ENCODE peak calls at places on chromosomes 5 and 9, in six cellular contexts. One of them, this sample, is unnamed.

GRCh38 chr5:174482549-174482948 is 241.8 kb upstream of the MSX2 start:
- DNase-seq in psoas muscle: no peak
- DNase-seq in OCI-LY7: no peak
- DNase-seq in CD4-positive, CD25-positive, alpha-beta regulatory T cell: no peak
- DNase-seq in IMR-90: no peak
- DNase-seq in GM23338: no peak
- DNase-seq in this sample: no peak

GRCh38 chr9:124505006-124505900 is 1.9 kb downstream of the NR5A1 start:
- DNase-seq in GM23338: peak; percentile 62
- DNase-seq in IMR-90: no peak
- DNase-seq in psoas muscle: no peak
- DNase-seq in OCI-LY7: no peak
- DNase-seq in CD4-positive, CD25-positive, alpha-beta regulatory T cell: no peak
- DNase-seq in this sample: no peak

GRCh38 chr5:147341382-147341781 is 106.6 kb downstream of the STK32A start:
- DNase-seq in IMR-90: no peak
- DNase-seq in GM23338: no peak
- DNase-seq in CD4-positive, CD25-positive, alpha-beta regulatory T cell: no peak
- DNase-seq in psoas muscle: no peak
- DNase-seq in OCI-LY7: no peak
- DNase-seq in this sample: no peak

GRCh38 chr9:5553211-5553610 is 42.9 kb downstream of the PDCD1LG2 start:
- DNase-seq in IMR-90: peak; percentile 89
- DNase-seq in OCI-LY7: no peak
- DNase-seq in CD4-positive, CD25-positive, alpha-beta regulatory T cell: no peak
- DNase-seq in GM23338: no peak
- DNase-seq in psoas muscle: no peak
- DNase-seq in this sample: no peak

GRCh38 chr9:72478993-72479392 is 42.4 kb upstream of the TMC1 start:
- DNase-seq in IMR-90: peak; percentile 69
- DNase-seq in GM23338: no peak
- DNase-seq in OCI-LY7: no peak
- DNase-seq in CD4-positive, CD25-positive, alpha-beta regulatory T cell: no peak
- DNase-seq in psoas muscle: no peak
- DNase-seq in this sample: no peak

GRCh38 chr9:134872482-134873231 is 8.0 kb upstream of the FCN2 start:
- DNase-seq in OCI-LY7: peak; percentile 24
- DNase-seq in CD4-positive, CD25-positive, alpha-beta regulatory T cell: no peak
- DNase-seq in GM23338: no peak
- DNase-seq in psoas muscle: no peak
- DNase-seq in IMR-90: no peak
- DNase-seq in this sample: no peak

GRCh38 chr5:131164161-131164930 is 710 bp downstream of the HINT1 start:
- DNase-seq in IMR-90: peak; percentile 84
- DNase-seq in GM23338: peak; percentile 75
- DNase-seq in psoas muscle: peak; percentile 80
- DNase-seq in CD4-positive, CD25-positive, alpha-beta regulatory T cell: peak; percentile 76
- DNase-seq in OCI-LY7: peak; percentile 86
- DNase-seq in this sample: peak; percentile 69

GRCh38 chr5:150306775-150307174 is 4.1 kb upstream of the ARSI start:
- DNase-seq in psoas muscle: no peak
- DNase-seq in OCI-LY7: no peak
- DNase-seq in CD4-positive, CD25-positive, alpha-beta regulatory T cell: no peak
- DNase-seq in GM23338: no peak
- DNase-seq in IMR-90: no peak
- DNase-seq in this sample: no peak

GRCh38 chr9:13942695-13943094 is 371.2 kb downstream of the NFIB start:
- DNase-seq in OCI-LY7: no peak
- DNase-seq in IMR-90: peak; percentile 98
- DNase-seq in CD4-positive, CD25-positive, alpha-beta regulatory T cell: no peak
- DNase-seq in psoas muscle: peak; percentile 15
- DNase-seq in GM23338: no peak
- DNase-seq in this sample: no peak

GRCh38 chr9:113589407-113589806 is 125.9 kb downstream of the RGS3 start:
- DNase-seq in OCI-LY7: no peak
- DNase-seq in psoas muscle: no peak
- DNase-seq in CD4-positive, CD25-positive, alpha-beta regulatory T cell: no peak
- DNase-seq in IMR-90: no peak
- DNase-seq in GM23338: no peak
- DNase-seq in this sample: no peak

GRCh38 chr9:113588936-113589335 is 125.4 kb downstream of the RGS3 start:
- DNase-seq in GM23338: no peak
- DNase-seq in CD4-positive, CD25-positive, alpha-beta regulatory T cell: no peak
- DNase-seq in psoas muscle: no peak
- DNase-seq in IMR-90: no peak
- DNase-seq in OCI-LY7: no peak
- DNase-seq in this sample: no peak

GRCh38 chr9:113589890-113590289 is 126.4 kb downstream of the RGS3 start:
- DNase-seq in GM23338: no peak
- DNase-seq in psoas muscle: no peak
- DNase-seq in IMR-90: peak; percentile 66
- DNase-seq in OCI-LY7: peak; percentile 52
- DNase-seq in CD4-positive, CD25-positive, alpha-beta regulatory T cell: no peak
- DNase-seq in this sample: no peak

GRCh38 chr9:113587471-113588031 is 124.0 kb downstream of the RGS3 start:
- DNase-seq in GM23338: peak; percentile 65
- DNase-seq in IMR-90: peak; percentile 38
- DNase-seq in psoas muscle: no peak
- DNase-seq in CD4-positive, CD25-positive, alpha-beta regulatory T cell: no peak
- DNase-seq in OCI-LY7: peak; percentile 57
- DNase-seq in this sample: peak; percentile 75

GRCh38 chr9:113588242-113588810 is 124.8 kb downstream of the RGS3 start:
- DNase-seq in IMR-90: no peak
- DNase-seq in OCI-LY7: no peak
- DNase-seq in CD4-positive, CD25-positive, alpha-beta regulatory T cell: no peak
- DNase-seq in psoas muscle: no peak
- DNase-seq in GM23338: no peak
- DNase-seq in this sample: no peak
- H3K4me1 ChIP-seq in IMR-90: no peaks in the 10 kb centered on the region
- H3K4me1 ChIP-seq in OCI-LY7: peaks cover 10% of the 10 kb centered on the region
- H3K4me1 ChIP-seq in CD4-positive, CD25-positive, alpha-beta regulatory T cell: peaks cover 7% of the 10 kb centered on the region
- H3K4me1 ChIP-seq in psoas muscle: peaks cover 13% of the 10 kb centered on the region
- H3K4me1 ChIP-seq in GM23338: peaks cover 15% of the 10 kb centered on the region
- H3K4me1 ChIP-seq in this sample: no peaks in the 10 kb centered on the region

GRCh38 chr5:68265822-68266395 is 50.4 kb downstream of the PIK3R1 start:
- DNase-seq in IMR-90: peak; percentile 23
- DNase-seq in GM23338: no peak
- DNase-seq in psoas muscle: no peak
- DNase-seq in CD4-positive, CD25-positive, alpha-beta regulatory T cell: no peak
- DNase-seq in OCI-LY7: no peak
- DNase-seq in this sample: no peak
- H3K4me1 ChIP-seq in IMR-90: peaks cover 19% of the 10 kb centered on the region
- H3K4me1 ChIP-seq in GM23338: no peaks in the 10 kb centered on the region
- H3K4me1 ChIP-seq in psoas muscle: peaks cover 87% of the 10 kb centered on the region
- H3K4me1 ChIP-seq in CD4-positive, CD25-positive, alpha-beta regulatory T cell: peaks cover 80% of the 10 kb centered on the region
- H3K4me1 ChIP-seq in OCI-LY7: no peaks in the 10 kb centered on the region
- H3K4me1 ChIP-seq in this sample: no peaks in the 10 kb centered on the region

GRCh38 chr9:93091056-93091452 is 5.0 kb upstream of the CARD19 start:
- DNase-seq in IMR-90: no peak
- DNase-seq in GM23338: no peak
- DNase-seq in OCI-LY7: no peak
- DNase-seq in psoas muscle: no peak
- DNase-seq in CD4-positive, CD25-positive, alpha-beta regulatory T cell: no peak
- DNase-seq in this sample: peak; percentile 9
- H3K4me1 ChIP-seq in IMR-90: peaks cover 7% of the 10 kb centered on the region
- H3K4me1 ChIP-seq in GM23338: peaks cover 3% of the 10 kb centered on the region
- H3K4me1 ChIP-seq in OCI-LY7: peaks cover 51% of the 10 kb centered on the region
- H3K4me1 ChIP-seq in psoas muscle: no peaks in the 10 kb centered on the region
- H3K4me1 ChIP-seq in CD4-positive, CD25-positive, alpha-beta regulatory T cell: peaks cover 30% of the 10 kb centered on the region
- H3K4me1 ChIP-seq in this sample: no peaks in the 10 kb centered on the region

GRCh38 chr9:123361731-123362560 is 5.9 kb downstream of the CRB2 start:
- DNase-seq in CD4-positive, CD25-positive, alpha-beta regulatory T cell: no peak
- DNase-seq in OCI-LY7: no peak
- DNase-seq in GM23338: no peak
- DNase-seq in IMR-90: no peak
- DNase-seq in psoas muscle: no peak
- DNase-seq in this sample: no peak

GRCh38 chr9:123361086-123361730 is 5.2 kb downstream of the CRB2 start:
- DNase-seq in psoas muscle: no peak
- DNase-seq in IMR-90: no peak
- DNase-seq in GM23338: no peak
- DNase-seq in CD4-positive, CD25-positive, alpha-beta regulatory T cell: no peak
- DNase-seq in OCI-LY7: no peak
- DNase-seq in this sample: no peak

GRCh38 chr9:123359546-123359945 is 3.5 kb downstream of the CRB2 start:
- DNase-seq in psoas muscle: no peak
- DNase-seq in IMR-90: no peak
- DNase-seq in GM23338: no peak
- DNase-seq in OCI-LY7: no peak
- DNase-seq in CD4-positive, CD25-positive, alpha-beta regulatory T cell: no peak
- DNase-seq in this sample: no peak

GRCh38 chr9:123359106-123359505 is 3.1 kb downstream of the CRB2 start:
- DNase-seq in CD4-positive, CD25-positive, alpha-beta regulatory T cell: no peak
- DNase-seq in GM23338: no peak
- DNase-seq in OCI-LY7: no peak
- DNase-seq in IMR-90: no peak
- DNase-seq in psoas muscle: no peak
- DNase-seq in this sample: no peak

GRCh38 chr9:123360161-123361085 is 4.4 kb downstream of the CRB2 start:
- DNase-seq in psoas muscle: no peak
- DNase-seq in IMR-90: no peak
- DNase-seq in CD4-positive, CD25-positive, alpha-beta regulatory T cell: no peak
- DNase-seq in OCI-LY7: peak; percentile 50
- DNase-seq in GM23338: peak; percentile 97
- DNase-seq in this sample: no peak
- H3K4me1 ChIP-seq in psoas muscle: no peaks in the 10 kb centered on the region
- H3K4me1 ChIP-seq in IMR-90: peaks cover 11% of the 10 kb centered on the region
- H3K4me1 ChIP-seq in CD4-positive, CD25-positive, alpha-beta regulatory T cell: no peaks in the 10 kb centered on the region
- H3K4me1 ChIP-seq in OCI-LY7: peaks cover 21% of the 10 kb centered on the region
- H3K4me1 ChIP-seq in GM23338: peaks cover 52% of the 10 kb centered on the region
- H3K4me1 ChIP-seq in this sample: no peaks in the 10 kb centered on the region

DNA sequence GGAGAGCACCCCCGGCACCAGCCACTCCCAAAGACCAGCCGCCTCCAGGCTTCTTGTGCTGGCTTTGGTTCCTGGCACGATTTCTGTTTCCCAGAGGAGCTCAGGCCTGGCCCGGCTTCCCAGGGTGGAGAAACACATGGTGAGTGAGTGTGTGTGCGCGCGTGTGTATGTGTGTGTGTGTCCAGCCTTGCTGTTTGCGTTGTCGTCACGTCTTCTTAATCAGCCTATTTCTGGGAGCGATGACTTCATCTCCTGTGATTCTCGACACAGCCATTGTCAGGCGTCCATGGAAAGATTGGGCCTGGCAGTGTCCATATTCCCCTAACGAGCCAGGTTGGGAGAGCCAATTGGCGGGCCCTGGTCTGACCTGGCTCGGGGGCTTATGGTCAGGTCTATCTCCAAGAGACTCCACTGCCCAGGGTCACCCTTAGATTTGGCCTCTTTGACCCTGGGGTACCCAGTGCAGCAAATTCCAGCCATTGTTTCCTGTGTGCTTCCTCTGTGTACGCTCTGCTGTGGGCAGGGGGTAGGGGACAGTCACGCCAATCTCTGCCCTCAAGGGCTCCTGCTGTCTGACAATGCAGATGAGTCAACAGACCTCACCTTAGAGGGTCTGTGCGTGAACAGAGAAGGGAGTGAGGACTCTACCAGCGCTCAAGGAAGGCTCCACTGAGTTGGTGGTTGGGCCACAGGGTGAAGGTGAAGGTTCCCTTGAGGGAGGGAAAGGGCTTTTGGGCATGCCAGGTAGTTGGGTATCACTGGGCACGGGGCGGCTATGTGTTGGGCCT is 73.8 kb downstream of the DAB2IP start:
- DNase-seq in OCI-LY7: no peak
- DNase-seq in psoas muscle: peak; percentile 94
- DNase-seq in GM23338: no peak
- DNase-seq in CD4-positive, CD25-positive, alpha-beta regulatory T cell: no peak
- DNase-seq in IMR-90: peak; percentile 100
- DNase-seq in this sample: peak; percentile 98
- H3K4me1 ChIP-seq in OCI-LY7: peaks cover 22% of the 10 kb centered on the region
- H3K4me1 ChIP-seq in psoas muscle: peaks cover 90% of the 10 kb centered on the region
- H3K4me1 ChIP-seq in GM23338: peaks cover 25% of the 10 kb centered on the region
- H3K4me1 ChIP-seq in CD4-positive, CD25-positive, alpha-beta regulatory T cell: no peaks in the 10 kb centered on the region
- H3K4me1 ChIP-seq in IMR-90: peaks cover 46% of the 10 kb centered on the region
- H3K4me1 ChIP-seq in this sample: no peaks in the 10 kb centered on the region

GRCh38 chr9:2320126-2320525 is 301.5 kb upstream of the VLDLR start:
- DNase-seq in GM23338: no peak
- DNase-seq in psoas muscle: no peak
- DNase-seq in IMR-90: peak; percentile 67
- DNase-seq in CD4-positive, CD25-positive, alpha-beta regulatory T cell: no peak
- DNase-seq in OCI-LY7: no peak
- DNase-seq in this sample: no peak
- H3K4me1 ChIP-seq in GM23338: no peaks in the 10 kb centered on the region
- H3K4me1 ChIP-seq in psoas muscle: no peaks in the 10 kb centered on the region
- H3K4me1 ChIP-seq in IMR-90: no peaks in the 10 kb centered on the region
- H3K4me1 ChIP-seq in CD4-positive, CD25-positive, alpha-beta regulatory T cell: no peaks in the 10 kb centered on the region
- H3K4me1 ChIP-seq in OCI-LY7: no peaks in the 10 kb centered on the region
- H3K4me1 ChIP-seq in this sample: no peaks in the 10 kb centered on the region

DNA sequence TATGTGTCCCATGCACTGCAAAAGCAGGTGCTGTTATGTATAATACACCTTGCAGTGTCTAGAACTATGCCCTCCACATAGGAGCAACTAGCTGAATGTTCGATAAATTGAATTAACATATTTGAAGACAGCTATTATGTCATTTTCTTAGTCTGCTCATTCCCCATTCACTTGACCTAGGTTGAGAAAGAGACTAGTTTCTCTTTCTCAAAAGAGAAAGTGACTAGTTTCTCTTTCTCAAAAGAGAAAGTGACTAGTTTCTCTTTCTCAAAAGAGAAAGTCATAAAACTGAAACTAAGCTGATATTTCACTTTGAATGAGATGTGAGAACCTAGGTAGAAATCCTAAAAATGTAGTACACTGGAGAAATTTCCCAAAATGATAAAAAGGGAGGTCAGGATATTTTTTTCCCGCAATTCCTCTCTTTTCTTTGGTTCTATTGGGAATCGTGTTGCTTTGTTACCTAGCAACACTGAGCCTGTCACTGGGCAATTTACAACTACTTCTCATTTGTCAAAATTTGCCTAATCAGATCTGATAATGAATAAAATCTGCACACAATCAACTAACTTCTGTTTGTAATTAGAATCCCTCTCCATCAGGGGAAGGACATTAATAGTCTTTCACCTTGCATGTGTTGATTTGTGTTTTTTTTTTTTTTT is 132.0 kb upstream of the GRIA1 start:
- DNase-seq in OCI-LY7: no peak
- DNase-seq in psoas muscle: no peak
- DNase-seq in GM23338: no peak
- DNase-seq in IMR-90: no peak
- DNase-seq in CD4-positive, CD25-positive, alpha-beta regulatory T cell: no peak
- DNase-seq in this sample: no peak
- H3K4me1 ChIP-seq in OCI-LY7: no peaks in the 10 kb centered on the region
- H3K4me1 ChIP-seq in psoas muscle: no peaks in the 10 kb centered on the region
- H3K4me1 ChIP-seq in GM23338: no peaks in the 10 kb centered on the region
- H3K4me1 ChIP-seq in IMR-90: no peaks in the 10 kb centered on the region
- H3K4me1 ChIP-seq in CD4-positive, CD25-positive, alpha-beta regulatory T cell: no peaks in the 10 kb centered on the region
- H3K4me1 ChIP-seq in this sample: no peaks in the 10 kb centered on the region

GRCh38 chr9:126879288-126879687 is 18.8 kb downstream of the ZBTB34 start:
- DNase-seq in psoas muscle: no peak
- DNase-seq in CD4-positive, CD25-positive, alpha-beta regulatory T cell: no peak
- DNase-seq in GM23338: no peak
- DNase-seq in OCI-LY7: no peak
- DNase-seq in IMR-90: no peak
- DNase-seq in this sample: no peak
- H3K4me1 ChIP-seq in psoas muscle: peaks cover 38% of the 10 kb centered on the region
- H3K4me1 ChIP-seq in CD4-positive, CD25-positive, alpha-beta regulatory T cell: no peaks in the 10 kb centered on the region
- H3K4me1 ChIP-seq in GM23338: no peaks in the 10 kb centered on the region
- H3K4me1 ChIP-seq in OCI-LY7: peaks cover 12% of the 10 kb centered on the region
- H3K4me1 ChIP-seq in IMR-90: peaks cover 3% of the 10 kb centered on the region
- H3K4me1 ChIP-seq in this sample: peaks cover 9% of the 10 kb centered on the region

This sample was measured in right atrium auricular region.